ENCODE peak calls at places on chromosomes 7 and 10, in seven cellular contexts. L is GM23338, G is coronary artery, D is kidney, O is OCI-LY7, B is mesothelial cell of epicardium, E is dorsolateral prefrontal cortex. N is an unnamed sample.

GRCh38 chr10:70331486-70332268 is 47.9 kb upstream of the NPFFR1 start:
- DNase-seq in L (peak; percentile 35), G (no peak), D (peak; percentile 22), O (peak; percentile 93), B (no peak), E (no peak), N (no peak)

GRCh38 chr10:132547421-132547861 is 9.9 kb downstream of the INPP5A start:
- DNase-seq in L (no peak), G (no peak), D (peak; percentile 83), O (no peak), B (no peak), E (peak; percentile 16), N (no peak)

GRCh38 chr7:90758933-90759562 is 162.9 kb downstream of the CDK14 start:
- DNase-seq in L (no peak), G (no peak), D (no peak), O (no peak), B (no peak), E (no peak), N (no peak)

GRCh38 chr7:6579446-6579845 is 2.2 kb downstream of the ZDHHC4 start:
- DNase-seq in L (peak; percentile 70), G (no peak), D (no peak), O (peak; percentile 59), B (no peak), E (no peak), N (no peak)

GRCh38 chr7:114825423-114825951 is 96.4 kb upstream of the MDFIC start:
- DNase-seq in L (peak; percentile 79), G (no peak), D (no peak), O (no peak), B (no peak), E (no peak), N (no peak)

GRCh38 chr7:151387161-151388006 is 22.5 kb downstream of the WDR86 start:
- DNase-seq in L (no peak), G (no peak), D (peak; percentile 80), O (no peak), B (no peak), E (no peak), N (peak; percentile 84)

GRCh38 chr10:78405781-78406180 is 372.1 kb downstream of the RPS24 start:
- DNase-seq in L (no peak), G (peak; percentile 63), D (no peak), O (no peak), B (no peak), E (no peak), N (no peak)

GRCh38 chr10:119412244-119412750 is 130.2 kb downstream of the RGS10 start:
- DNase-seq in L (no peak), G (no peak), D (peak; percentile 95), O (no peak), B (peak; percentile 48), E (no peak), N (no peak)

GRCh38 chr7:135326636-135327280 is 93.1 kb downstream of the STRA8 start:
- DNase-seq in L (no peak), G (no peak), D (no peak), O (no peak), B (no peak), E (no peak), N (no peak)

GRCh38 chr7:73308074-73308664 is 457 bp downstream of the NSUN5 start:
- DNase-seq in L (peak; percentile 47), G (no peak), D (peak; percentile 58), O (no peak), B (peak; percentile 49), E (no peak), N (no peak)

GRCh38 chr7:115300228-115300870 is 378.5 kb downstream of the MDFIC start:
- DNase-seq in L (no peak), G (no peak), D (no peak), O (no peak), B (no peak), E (no peak), N (no peak)

GRCh38 chr7:55558962-55559920 is 13.1 kb downstream of the VOPP1 start:
- DNase-seq in L (no peak), G (no peak), D (peak; percentile 69), O (no peak), B (no peak), E (no peak), N (no peak)

GRCh38 chr7:128911441-128912031 is 1.0 kb upstream of the KCP start:
- DNase-seq in L (peak; percentile 77), G (peak; percentile 71), D (no peak), O (no peak), B (no peak), E (no peak), N (no peak)

GRCh38 chr10:6053816-6054581 is 8.2 kb downstream of the IL2RA start:
- DNase-seq in L (no peak), G (peak; percentile 74), D (peak; percentile 81), O (no peak), B (no peak), E (no peak), N (peak; percentile 76)

GRCh38 chr10:77888356-77888703 is 38.2 kb downstream of the DLG5 start:
- DNase-seq in L (no peak), G (no peak), D (no peak), O (no peak), B (no peak), E (no peak), N (no peak)

GRCh38 chr7:15839415-15840100 is 153.1 kb upstream of the MEOX2 start:
- DNase-seq in L (peak; percentile 86), G (peak; percentile 75), D (peak; percentile 73), O (no peak), B (peak; percentile 40), E (no peak), N (no peak)

GRCh38 chr7:149764481-149765398 is 8.6 kb downstream of the ZNF467 start:
- DNase-seq in L (peak; percentile 76), G (no peak), D (no peak), O (no peak), B (peak; percentile 67), E (no peak), N (no peak)

GRCh38 chr7:28408105-28408973 is 4.0 kb upstream of the CREB5 start:
- DNase-seq in L (peak; percentile 69), G (no peak), D (peak; percentile 65), O (no peak), B (peak; percentile 42), E (peak; percentile 34), N (no peak)

GRCh38 chr7:50792342-50793114 is 9.8 kb upstream of the GRB10 start:
- DNase-seq in L (peak; percentile 67), G (no peak), D (peak; percentile 78), O (no peak), B (peak; percentile 54), E (no peak), N (no peak)

GRCh38 chr10:23173549-23174074 is 18.5 kb upstream of the PTF1A start:
- DNase-seq in L (peak; percentile 49), G (no peak), D (no peak), O (no peak), B (no peak), E (no peak), N (no peak)

GRCh38 chr10:241451-241850 is 106.2 kb downstream of the ZMYND11 start:
- DNase-seq in L (no peak), G (no peak), D (no peak), O (no peak), B (no peak), E (no peak), N (no peak)

GRCh38 chr10:51498424-51498823 is 201.0 kb downstream of the CSTF2T start:
- DNase-seq in L (no peak), G (no peak), D (no peak), O (no peak), B (no peak), E (no peak), N (no peak)

GRCh38 chr10:48765527-48765926 is 80.9 kb downstream of the WDFY4 start:
- DNase-seq in L (no peak), G (no peak), D (no peak), O (no peak), B (no peak), E (no peak), N (peak; percentile 10)

GRCh38 chr10:85175635-85176034 is 847.2 kb downstream of the CCSER2 start:
- DNase-seq in L (peak; percentile 20), G (no peak), D (no peak), O (no peak), B (no peak), E (no peak), N (no peak)
- TF ChIP-seq CTCF in L (peak; percentile 31), G (no peak), D (no peak), O (no peak), B (no peak), E (no peak), N (no peak)

DNA sequence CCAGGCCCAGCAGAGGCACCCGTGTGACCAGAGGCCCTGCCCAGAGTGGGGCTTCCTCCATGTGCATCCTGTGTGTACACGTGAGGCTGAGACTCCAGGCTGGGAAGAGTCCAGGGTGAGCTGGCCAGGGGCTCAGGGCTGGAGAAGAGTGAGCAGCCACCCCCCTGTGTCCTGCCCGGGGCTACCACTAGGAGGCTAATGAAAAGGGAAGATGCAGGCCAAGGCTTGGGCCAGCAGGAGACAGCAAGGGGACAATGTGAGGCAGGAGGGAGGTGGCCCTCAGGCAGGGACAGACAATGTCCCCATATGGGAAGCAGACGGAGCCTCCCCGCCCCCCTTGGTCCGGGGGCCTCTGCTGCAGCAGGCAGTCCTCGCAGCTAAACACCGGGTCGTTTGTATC is 102.0 kb downstream of the HIF1AN start:
- DNase-seq in L (peak; percentile 88), G (no peak), D (no peak), O (no peak), B (no peak), E (no peak), N (no peak)
- TF ChIP-seq CTCF in L (peak; percentile 76), G (no peak), D (peak; percentile 9), O (peak; percentile 46), B (peak; percentile 55), E (no peak), N (peak; percentile 42)

DNA sequence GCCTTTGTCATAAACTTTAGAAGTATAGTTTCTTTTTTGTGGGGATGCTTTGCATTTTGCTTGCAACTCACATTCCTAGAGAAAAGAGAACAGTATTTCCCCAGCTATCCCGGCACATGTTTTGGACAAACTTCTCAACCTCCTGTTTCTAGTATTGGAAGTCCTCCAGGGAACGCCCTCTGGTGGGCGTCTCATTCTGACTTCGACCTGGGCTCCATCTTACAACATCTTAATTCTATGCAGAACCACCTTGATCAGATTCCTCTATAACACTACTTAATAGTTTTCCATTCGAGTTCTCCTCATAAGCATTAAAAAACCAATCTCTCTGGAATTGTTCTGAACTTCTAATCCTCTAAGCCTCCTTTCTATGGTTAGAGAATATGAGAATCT is 139.5 kb upstream of the FZD8 start:
- DNase-seq in L (peak; percentile 81), G (no peak), D (no peak), O (peak; percentile 25), B (no peak), E (no peak), N (no peak)
- TF ChIP-seq CTCF in L (peak; percentile 73), G (no peak), D (no peak), O (peak; percentile 73), B (no peak), E (no peak), N (peak; percentile 43)

DNA sequence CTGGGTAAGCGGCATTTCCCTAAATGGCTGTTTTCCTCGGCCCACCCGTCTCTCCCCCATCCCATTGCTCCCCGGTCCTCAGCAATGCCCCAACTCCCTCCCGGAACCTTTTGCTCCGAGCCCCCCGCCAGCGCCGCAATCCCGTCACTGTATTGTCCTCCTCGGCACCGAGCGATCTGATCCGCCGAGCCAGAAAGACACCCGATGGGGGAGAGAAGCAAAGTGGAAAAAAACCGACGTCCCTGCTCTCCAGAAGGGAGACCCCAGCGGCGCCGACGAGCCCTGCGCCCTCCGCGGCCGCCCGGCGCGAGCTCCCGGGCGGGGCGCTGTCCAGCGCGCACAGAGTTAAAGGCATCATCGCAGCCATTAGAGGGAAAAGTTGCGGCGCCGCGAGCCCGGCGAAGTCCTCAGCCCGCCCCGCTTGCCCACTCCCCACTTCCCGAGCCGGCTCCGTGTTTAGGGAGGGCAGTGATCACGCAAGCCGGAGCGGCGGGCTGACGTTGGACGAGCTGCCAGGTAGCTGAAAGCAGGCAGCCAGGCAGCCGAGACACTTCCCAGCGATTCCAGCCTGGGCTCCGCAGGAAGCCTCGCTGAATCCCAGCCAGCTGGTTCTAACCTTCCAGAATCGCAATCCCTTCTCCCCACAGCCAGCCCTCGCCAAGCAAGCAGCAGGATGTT is at the start of gene VSTM2A:
- DNase-seq in L (peak; percentile 85), G (no peak), D (no peak), O (no peak), B (peak; percentile 77), E (peak; percentile 28), N (no peak)
- TF ChIP-seq CTCF in L (no peak), G (no peak), D (no peak), O (no peak), B (no peak), E (no peak), N (no peak)